ENCODE peak calls at places on chromosomes 2 and 18, in four cellular contexts. S is A549, Q is astrocyte of the spinal cord, J is kidney. D is an unnamed sample.

GRCh38 chr2:237540823-237541222 is 25.6 kb upstream of the PRLH start:
- DNase-seq in S (no peak), Q (peak; percentile 54), J (no peak), D (peak; percentile 5)

GRCh38 chr18:44732604-44733003 is 51.9 kb downstream of the SETBP1 start:
- DNase-seq in S (no peak), Q (no peak), J (no peak), D (no peak)

GRCh38 chr18:32470136-32470712 is 458 bp downstream of the GAREM1 start:
- DNase-seq in S (peak; percentile 12), Q (no peak), J (peak; percentile 81), D (no peak)

GRCh38 chr18:35410561-35410960 is 33.4 kb upstream of the ZNF396 start:
- DNase-seq in S (no peak), Q (no peak), J (no peak), D (no peak)

GRCh38 chr2:217766356-217766755 is 236.4 kb downstream of the TNS1 start:
- DNase-seq in S (no peak), Q (no peak), J (no peak), D (no peak)

GRCh38 chr18:32934201-32934600 is 161.4 kb upstream of the KLHL14 start:
- DNase-seq in S (no peak), Q (no peak), J (no peak), D (no peak)

GRCh38 chr2:5535301-5535700 is 156.9 kb upstream of the SOX11 start:
- DNase-seq in S (no peak), Q (no peak), J (no peak), D (no peak)

GRCh38 chr2:54680397-54681032 is 42.9 kb upstream of the EML6 start:
- DNase-seq in S (no peak), Q (peak; percentile 60), J (no peak), D (peak; percentile 55)

GRCh38 chr18:7168408-7168807 is 50.8 kb upstream of the LAMA1 start:
- DNase-seq in S (no peak), Q (no peak), J (no peak), D (no peak)

GRCh38 chr2:205892141-205893064 is 193.6 kb downstream of the INO80D start:
- DNase-seq in S (no peak), Q (peak; percentile 79), J (no peak), D (peak; percentile 88)

GRCh38 chr2:19185061-19185460 is 173.4 kb downstream of the OSR1 start:
- DNase-seq in S (no peak), Q (no peak), J (no peak), D (no peak)

GRCh38 chr2:61775956-61776570 is 77.8 kb downstream of the FAM161A start:
- DNase-seq in S (no peak), Q (no peak), J (no peak), D (no peak)

GRCh38 chr2:8571792-8572499 is 109.9 kb upstream of the ID2 start:
- DNase-seq in S (no peak), Q (no peak), J (no peak), D (no peak)

GRCh38 chr2:173037245-173038106 is 38.2 kb upstream of the MAP3K20 start:
- DNase-seq in S (no peak), Q (no peak), J (no peak), D (no peak)

GRCh38 chr2:209425082-209426071 is 1.5 kb downstream of the MAP2 start:
- DNase-seq in S (peak; percentile 20), Q (peak; percentile 66), J (no peak), D (peak; percentile 49)
- TF ChIP-seq CTCF in S (peak; percentile 73), Q (peak; percentile 70), J (peak; percentile 37), D (peak; percentile 77)

GRCh38 chr2:224982910-224983688 is 59.2 kb downstream of the DOCK10 start:
- DNase-seq in S (no peak), Q (peak; percentile 79), J (no peak), D (peak; percentile 51)
- H3K4me3 ChIP-seq in S (no peak overlapping the region), Q (peak overlapping the region; percentile 14), J (peak overlapping the region; percentile 14), D (peak overlapping the region; percentile 22)

GRCh38 chr2:74569686-74570085 is 15.2 kb downstream of the DOK1 start:
- DNase-seq in S (no peak), Q (no peak), J (no peak), D (no peak)

GRCh38 chr2:74575320-74575719 is 20.8 kb downstream of the DOK1 start:
- DNase-seq in S (no peak), Q (no peak), J (no peak), D (no peak)

GRCh38 chr2:74573747-74574562 is 19.4 kb downstream of the DOK1 start:
- DNase-seq in S (no peak), Q (peak; percentile 70), J (no peak), D (no peak)

GRCh38 chr2:74571058-74571457 is 16.5 kb downstream of the DOK1 start:
- DNase-seq in S (no peak), Q (no peak), J (no peak), D (no peak)

GRCh38 chr2:74572178-74572925 is 17.8 kb downstream of the DOK1 start:
- DNase-seq in S (no peak), Q (no peak), J (no peak), D (no peak)
- TF ChIP-seq CTCF in S (no peak), Q (no peak), J (peak; percentile 2), D (no peak)

GRCh38 chr2:160334028-160334729 is 134.1 kb upstream of the ITGB6 start:
- DNase-seq in S (no peak), Q (peak; percentile 66), J (no peak), D (no peak)
- H3K4me3 ChIP-seq in S (no peak overlapping the region), Q (no peak overlapping the region), J (no peak overlapping the region), D (no peak overlapping the region)

D was measured in astrocyte of the cerebellum.